ENCODE peak calls at places on chromosomes 2 and 18, in five cellular contexts. E, U, V, P and W are unnamed samples. For H3K36me3, the result is how much of the 10 kb centered on the place peaks cover.

GRCh38 chr2:170421175-170421687 is 243.3 kb downstream of the MYO3B start:
- DNase-seq in P (no peak), U (no peak), E (no peak), V (no peak), W (no peak)

GRCh38 chr2:45840481-45840880 is 189.0 kb downstream of the PRKCE start:
- DNase-seq in V (no peak), E (no peak), U (no peak), P (no peak), W (no peak)

GRCh38 chr2:111252436-111252835 is 131.7 kb downstream of the BCL2L11 start:
- DNase-seq in P (no peak), E (peak), U (no peak), V (no peak), W (no peak)

GRCh38 chr2:239357954-239358754 is 42.7 kb downstream of the HDAC4 start:
- DNase-seq in P (no peak), U (no peak), E (no peak), V (no peak), W (no peak)

GRCh38 chr18:62751341-62751821 is 36.0 kb downstream of the PHLPP1 start:
- DNase-seq in U (peak), P (peak), E (no peak), V (no peak), W (no peak)

GRCh38 chr2:72325592-72326422 is 178.1 kb upstream of the CYP26B1 start:
- DNase-seq in P (peak), U (no peak), V (no peak), E (peak), W (peak)

GRCh38 chr2:128746356-128746755 is 427.7 kb upstream of the HS6ST1 start:
- DNase-seq in U (peak), V (no peak), P (no peak), E (peak), W (no peak)

GRCh38 chr2:132252191-132252893 is 90.6 kb upstream of the ANKRD30BL start:
- DNase-seq in P (no peak), U (no peak), V (no peak), E (no peak), W (no peak)

GRCh38 chr2:188983427-188984101 is 9.4 kb downstream of the COL3A1 start:
- DNase-seq in V (no peak), P (no peak), U (no peak), E (peak), W (peak)

GRCh38 chr2:56687169-56687568 is 503.4 kb downstream of the CCDC85A start:
- DNase-seq in P (no peak), U (no peak), V (no peak), E (no peak), W (no peak)

GRCh38 chr2:122096788-122097187 is 341.3 kb downstream of the TSN start:
- DNase-seq in V (no peak), E (no peak), U (no peak), P (no peak), W (no peak)

GRCh38 chr2:131033786-131034121 is 59.5 kb downstream of the FAM168B start:
- DNase-seq in V (no peak), E (no peak), P (no peak), U (no peak), W (no peak)

GRCh38 chr2:205808493-205809121 is 126.3 kb downstream of the NRP2 start:
- DNase-seq in U (no peak), V (no peak), P (no peak), E (no peak), W (no peak)

GRCh38 chr2:86066007-86066578 is 39.6 kb downstream of the POLR1A start:
- DNase-seq in V (peak), P (no peak), U (no peak), E (no peak), W (no peak)

GRCh38 chr2:88903744-88904353 is 212.4 kb downstream of the RPIA start:
- DNase-seq in P (no peak), E (peak), U (no peak), V (no peak), W (peak)

GRCh38 chr18:9734189-9734588 is 26.1 kb downstream of the RAB31 start:
- DNase-seq in P (peak), U (no peak), V (no peak), E (peak), W (peak)

GRCh38 chr2:32719933-32720716 is 92.3 kb downstream of the TTC27 start:
- DNase-seq in U (no peak), E (no peak), P (no peak), V (no peak), W (no peak)

GRCh38 chr2:173929441-173929840 is 35.7 kb downstream of the SP3 start:
- DNase-seq in P (no peak), U (no peak), E (no peak), V (no peak), W (no peak)

GRCh38 chr18:59839241-59839640 is 60.6 kb upstream of the PMAIP1 start:
- DNase-seq in V (no peak), E (no peak), P (no peak), U (no peak), W (no peak)

GRCh38 chr2:160561551-160562280 is 68.1 kb upstream of the RBMS1 start:
- DNase-seq in E (peak), U (no peak), P (no peak), V (no peak), W (no peak)

GRCh38 chr2:10331033-10331701 is 28.5 kb downstream of the HPCAL1 start:
- DNase-seq in P (peak), V (peak), U (no peak), E (no peak), W (no peak)

GRCh38 chr18:731185-731584 is 18.8 kb upstream of the ENOSF1 start:
- DNase-seq in E (no peak), V (no peak), P (no peak), U (no peak), W (no peak)

GRCh38 chr2:167144179-167144898 is 256.1 kb downstream of the XIRP2 start:
- DNase-seq in E (peak), P (no peak), U (no peak), V (no peak), W (no peak)

GRCh38 chr18:47151457-47151856 is 1.2 kb upstream of the HDHD2 start:
- DNase-seq in U (no peak), V (no peak), P (no peak), E (no peak), W (no peak)

GRCh38 chr2:2767837-2768236 is 436.8 kb upstream of the MYT1L start:
- DNase-seq in E (no peak), U (no peak), P (no peak), V (no peak), W (no peak)

GRCh38 chr2:128447538-128447885 is 128.8 kb upstream of the HS6ST1 start:
- DNase-seq in V (no peak), U (no peak), P (no peak), E (no peak), W (no peak)

GRCh38 chr2:73997813-73998212 is 13.1 kb downstream of the TET3 start:
- DNase-seq in E (no peak), P (no peak), U (no peak), V (no peak), W (no peak)

GRCh38 chr18:35042389-35043066 is 1.3 kb downstream of the MAPRE2 start:
- DNase-seq in E (peak), V (no peak), U (no peak), P (no peak), W (no peak)

GRCh38 chr18:6199777-6200176 is 214.9 kb downstream of the L3MBTL4 start:
- DNase-seq in E (no peak), U (no peak), P (no peak), V (no peak), W (no peak)

GRCh38 chr2:118095610-118096009 is 7.3 kb downstream of the INSIG2 start:
- DNase-seq in E (no peak), V (no peak), P (no peak), U (no peak), W (no peak)

GRCh38 chr2:146990311-146990781 is 854.5 kb upstream of the ACVR2A start:
- DNase-seq in E (no peak), V (no peak), U (no peak), P (no peak), W (no peak)

GRCh38 chr2:61811821-61812220 is 42.0 kb downstream of the FAM161A start:
- DNase-seq in V (no peak), E (no peak), U (no peak), P (no peak), W (no peak)

GRCh38 chr2:126669772-126670171 is 13.8 kb downstream of the GYPC start:
- DNase-seq in U (no peak), P (no peak), E (no peak), V (no peak), W (no peak)

DNA sequence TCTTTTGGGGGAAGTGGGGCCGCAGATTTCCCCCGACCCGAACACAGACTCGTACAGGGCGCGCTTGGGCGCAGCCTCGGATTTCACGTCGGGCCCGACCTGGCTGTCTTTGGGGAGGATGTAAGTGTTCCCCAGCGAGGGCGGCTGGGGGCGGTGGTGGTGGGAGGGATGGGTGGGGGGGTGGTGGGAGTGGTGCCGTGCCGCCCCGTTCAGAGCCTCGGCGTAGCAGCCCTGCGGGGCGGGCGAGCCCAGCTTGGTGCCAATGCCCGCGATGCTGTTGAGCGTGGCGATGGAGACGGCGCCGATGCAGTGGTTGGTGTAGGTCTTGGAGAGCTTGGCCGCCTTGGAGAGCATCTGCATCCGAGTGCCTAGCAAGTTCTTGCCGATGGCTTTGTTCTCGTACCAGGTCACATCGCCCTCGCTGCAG is 1.5 kb downstream of the KCTD1 start:
- DNase-seq in U (no peak), V (no peak), P (peak), E (no peak), W (no peak)
- H3K4me3 ChIP-seq in U (peak), V (peak), P (no peak), E (peak), W (no peak)

GRCh38 chr2:102724016-102724490 is 37.8 kb upstream of the TMEM182 start:
- DNase-seq in V (no peak), E (no peak), U (no peak), P (no peak), W (peak)

GRCh38 chr2:102718387-102719316 is 43.2 kb upstream of the TMEM182 start:
- DNase-seq in U (no peak), E (no peak), P (no peak), V (no peak), W (no peak)

GRCh38 chr2:102726128-102727087 is 35.4 kb upstream of the TMEM182 start:
- DNase-seq in V (no peak), P (no peak), E (no peak), U (peak), W (no peak)

GRCh38 chr2:102724553-102724952 is 37.3 kb upstream of the TMEM182 start:
- DNase-seq in P (no peak), E (no peak), V (no peak), U (no peak), W (no peak)
- H3K36me3 ChIP-seq in P (under half), E (under half), V (half or more), U (under half), W (under half)

DNA sequence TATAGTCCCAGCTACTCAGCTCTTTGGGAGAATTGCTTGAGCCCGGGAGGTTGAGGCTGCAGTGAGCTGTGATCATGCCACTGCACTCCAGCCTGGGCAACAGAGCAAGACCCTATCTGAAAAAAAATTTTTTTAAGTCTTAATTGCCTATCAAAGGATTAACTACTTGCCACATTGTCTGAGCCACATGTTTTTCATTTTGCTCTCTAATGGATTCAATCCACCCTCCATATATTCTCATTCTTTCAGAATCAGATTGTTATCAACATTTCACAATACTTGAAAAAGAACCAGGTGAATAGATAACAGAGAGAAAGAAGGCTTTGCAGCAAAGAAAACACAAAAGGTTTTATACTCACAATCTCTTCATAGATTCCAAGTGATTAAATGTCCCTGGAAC is 61.0 kb downstream of the PXDN start:
- DNase-seq in P (no peak), U (no peak), E (no peak), V (no peak), W (no peak)
- H3K4me3 ChIP-seq in P (no peak), U (no peak), E (no peak), V (no peak), W (no peak)

DNA sequence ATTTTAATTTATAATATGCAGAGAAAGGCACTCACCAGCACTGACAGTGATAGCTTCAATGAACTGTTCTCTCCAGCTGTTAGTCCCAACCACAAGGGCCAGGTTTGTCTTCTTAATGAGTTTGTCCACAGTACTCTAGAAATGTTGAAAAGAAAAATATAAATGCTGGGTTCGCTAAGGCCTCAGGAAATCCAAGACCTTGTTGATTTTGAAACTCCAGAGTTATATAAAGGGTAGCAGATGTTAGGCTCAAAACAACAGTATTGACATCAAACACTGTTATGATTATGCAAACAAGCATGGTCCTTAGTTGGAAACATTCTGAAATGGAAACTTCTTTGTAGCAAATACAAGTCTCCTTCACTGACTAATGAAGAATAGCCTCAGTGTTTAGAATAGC is 291.2 kb downstream of the SLC8A1 start:
- DNase-seq in V (no peak), U (no peak), P (no peak), E (no peak), W (no peak)
- H3K36me3 ChIP-seq in V (under half), U (under half), P (under half), E (under half), W (under half)

GRCh38 chr2:218281449-218281848 is 10.9 kb downstream of the TMBIM1 start:
- DNase-seq in U (peak), E (no peak), V (peak), P (no peak), W (no peak)

GRCh38 chr2:218284106-218284811 is 8.0 kb downstream of the TMBIM1 start:
- DNase-seq in P (no peak), V (peak), U (peak), E (peak), W (no peak)

GRCh38 chr2:218282173-218282991 is 9.9 kb downstream of the TMBIM1 start:
- DNase-seq in V (peak), P (no peak), E (peak), U (peak), W (peak)

GRCh38 chr2:218286570-218287459 is 5.5 kb downstream of the TMBIM1 start:
- DNase-seq in U (peak), E (peak), P (peak), V (peak), W (peak)

DNA sequence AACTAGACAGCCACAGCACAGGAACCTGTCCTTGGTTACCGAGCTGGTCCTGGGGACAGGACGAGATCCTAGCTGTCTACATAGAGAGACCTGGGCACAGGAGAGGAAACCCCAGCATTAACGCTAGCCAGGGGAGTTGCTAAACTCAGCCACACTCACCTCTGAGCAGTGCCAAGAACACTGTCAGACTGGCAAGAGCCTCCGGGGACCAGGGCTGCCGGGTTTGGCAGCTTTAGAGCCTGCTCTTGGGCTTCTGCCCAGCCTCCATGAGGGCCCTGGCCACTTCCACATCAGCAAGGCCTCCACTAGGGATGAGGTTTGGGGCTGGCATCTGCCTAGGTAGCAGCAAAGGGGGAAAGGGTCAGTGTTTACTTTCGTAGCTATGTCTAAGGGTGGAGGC is 6.7 kb downstream of the TMBIM1 start:
- DNase-seq in U (peak), E (no peak), V (peak), P (no peak), W (no peak)
- H3K4me3 ChIP-seq in U (no peak), E (no peak), V (peak), P (peak), W (no peak)